ENCODE peak calls at places on chromosomes 5 and 9, in nine cellular contexts. D is AG10803; U is AML-193; I is effector memory CD8-positive, alpha-beta T cell; C is fibroblast of gingiva; T is NCI-H82; S is EH; G is MV-4-11; Q is RKO. K is an unnamed sample.

GRCh38 chr5:154010660-154011059 is 28.1 kb downstream of the FAM114A2 start:
- DNase-seq in C (no peak), T (no peak), Q (peak), D (peak), I (no peak), S (peak), U (no peak), G (no peak), K (no peak)

GRCh38 chr9:77534376-77535057 is 113.6 kb downstream of the GNA14 start:
- DNase-seq in Q (no peak), I (no peak), U (no peak), S (no peak), C (no peak), D (no peak), T (no peak), G (no peak), K (peak)

GRCh38 chr9:127627494-127627855 is 15.4 kb downstream of the STXBP1 start:
- DNase-seq in Q (no peak), I (no peak), D (no peak), S (no peak), T (no peak), U (no peak), C (no peak), G (no peak), K (no peak)

GRCh38 chr5:140160432-140160831 is 14.6 kb upstream of the CYSTM1 start:
- DNase-seq in T (no peak), D (no peak), C (no peak), S (peak), U (no peak), G (no peak), I (no peak), Q (no peak), K (no peak)

GRCh38 chr9:105608685-105609598 is 51.0 kb downstream of the FKTN start:
- DNase-seq in Q (peak), S (peak), I (no peak), D (peak), U (peak), G (peak), T (peak), C (peak), K (no peak)

GRCh38 chr9:123089790-123090189 is 56.3 kb downstream of the GPR21 start:
- DNase-seq in G (no peak), U (no peak), D (no peak), T (no peak), S (no peak), I (no peak), Q (no peak), C (no peak), K (no peak)

GRCh38 chr5:168669156-168669555 is 90.0 kb upstream of the PANK3 start:
- DNase-seq in Q (no peak), T (no peak), U (no peak), D (no peak), G (no peak), S (no peak), I (no peak), C (no peak), K (no peak)

GRCh38 chr5:168020522-168021294 is 270.7 kb upstream of the WWC1 start:
- DNase-seq in D (no peak), C (no peak), S (peak), T (no peak), G (no peak), I (no peak), Q (peak), U (no peak), K (no peak)